ENCODE peak calls at places on chromosomes 5 and 9, in four cellular contexts. One of them, this sample, is unnamed.

GRCh38 chr5:38500861-38501260 is 55.6 kb downstream of the LIFR start:
- DNase-seq in epithelial cell of proximal tubule: no peak
- DNase-seq in stomach: no peak
- DNase-seq in GM13976: no peak
- DNase-seq in this sample: no peak

GRCh38 chr5:40680741-40681350 is 1.1 kb downstream of the PTGER4 start:
- DNase-seq in GM13976: peak; percentile 42
- DNase-seq in epithelial cell of proximal tubule: no peak
- DNase-seq in stomach: no peak
- DNase-seq in this sample: no peak

GRCh38 chr5:10297646-10298204 is 10.0 kb downstream of the CMBL start:
- DNase-seq in GM13976: no peak
- DNase-seq in stomach: no peak
- DNase-seq in epithelial cell of proximal tubule: no peak
- DNase-seq in this sample: no peak

GRCh38 chr5:107365355-107366109 is 305.2 kb downstream of the EFNA5 start:
- DNase-seq in GM13976: no peak
- DNase-seq in epithelial cell of proximal tubule: peak; percentile 98
- DNase-seq in stomach: no peak
- DNase-seq in this sample: no peak

GRCh38 chr5:78003914-78004313 is 227.8 kb upstream of the TBCA start:
- DNase-seq in stomach: no peak
- DNase-seq in epithelial cell of proximal tubule: no peak
- DNase-seq in GM13976: no peak
- DNase-seq in this sample: no peak

GRCh38 chr9:88370346-88370745 is 17.9 kb upstream of the SPIN1 start:
- DNase-seq in epithelial cell of proximal tubule: no peak
- DNase-seq in GM13976: no peak
- DNase-seq in stomach: no peak
- DNase-seq in this sample: no peak

GRCh38 chr9:129476821-129477611 is 143.9 kb downstream of the C9orf50 start:
- DNase-seq in GM13976: no peak
- DNase-seq in stomach: no peak
- DNase-seq in epithelial cell of proximal tubule: no peak
- DNase-seq in this sample: no peak

GRCh38 chr9:114824130-114824529 is 18.3 kb upstream of the TNFSF15 start:
- DNase-seq in epithelial cell of proximal tubule: peak; percentile 42
- DNase-seq in stomach: no peak
- DNase-seq in GM13976: no peak
- DNase-seq in this sample: no peak

GRCh38 chr5:88140396-88140862 is 128.2 kb downstream of the TMEM161B start:
- DNase-seq in GM13976: no peak
- DNase-seq in stomach: peak; percentile 44
- DNase-seq in epithelial cell of proximal tubule: no peak
- DNase-seq in this sample: peak; percentile 31

GRCh38 chr5:115545065-115545882 is 699 bp upstream of the FEM1C start:
- DNase-seq in stomach: no peak
- DNase-seq in epithelial cell of proximal tubule: no peak
- DNase-seq in GM13976: no peak
- DNase-seq in this sample: no peak

DNA sequence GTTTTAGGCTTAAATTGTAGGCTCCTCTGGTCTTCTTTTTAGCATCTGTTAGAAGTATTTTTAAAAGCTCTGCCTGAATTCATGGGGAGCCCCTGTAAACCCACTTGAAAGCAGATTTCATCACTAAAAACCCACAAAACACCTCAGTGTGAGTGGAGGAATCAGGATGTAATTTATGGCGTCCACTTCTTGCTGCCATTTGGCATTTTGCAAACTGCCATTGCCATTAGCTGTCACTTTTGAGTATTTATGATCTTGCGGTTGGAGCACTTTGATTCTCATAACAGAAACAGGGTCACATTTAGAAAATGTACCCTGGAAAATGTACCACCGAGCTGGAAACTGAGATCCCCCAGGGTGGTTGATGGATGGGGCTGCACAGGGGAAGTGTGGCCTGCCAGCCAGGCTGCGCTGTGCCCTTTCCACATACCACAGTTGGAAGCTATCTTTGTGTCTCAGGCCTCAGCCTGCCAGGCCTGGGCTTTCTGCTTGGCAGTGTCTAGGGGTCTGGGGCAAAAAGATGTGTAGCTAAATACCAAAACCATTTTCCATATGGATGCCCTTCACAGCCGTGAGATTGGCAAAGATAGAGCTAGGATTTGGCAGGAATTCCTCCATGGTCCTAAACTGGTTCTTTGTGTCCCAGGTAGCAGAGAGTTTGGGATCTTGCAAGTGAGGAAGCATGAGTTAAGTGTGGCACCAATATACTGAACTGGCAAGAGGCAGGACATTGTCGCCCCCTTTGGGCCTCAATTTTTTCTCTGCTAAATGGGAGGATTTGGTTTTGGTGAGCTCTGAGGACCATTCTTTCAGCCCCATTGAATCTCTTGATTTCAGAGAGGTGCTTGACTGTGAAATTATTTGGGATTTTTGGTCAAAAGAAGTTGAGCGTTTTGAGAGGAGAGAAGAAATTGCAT is 46.2 kb downstream of the GALNT10 start:
- DNase-seq in epithelial cell of proximal tubule: no peak
- DNase-seq in GM13976: no peak
- DNase-seq in stomach: no peak
- DNase-seq in this sample: no peak
- TF ChIP-seq CTCF in epithelial cell of proximal tubule: no peak
- TF ChIP-seq CTCF in GM13976: no peak
- TF ChIP-seq CTCF in stomach: no peak
- TF ChIP-seq CTCF in this sample: no peak

GRCh38 chr5:56725709-56726108 is 89.6 kb upstream of the MAP3K1 start:
- DNase-seq in GM13976: no peak
- DNase-seq in epithelial cell of proximal tubule: no peak
- DNase-seq in stomach: no peak
- DNase-seq in this sample: no peak
- TF ChIP-seq CTCF in GM13976: no peak
- TF ChIP-seq CTCF in epithelial cell of proximal tubule: no peak
- TF ChIP-seq CTCF in stomach: no peak
- TF ChIP-seq CTCF in this sample: no peak

GRCh38 chr5:5933651-5934050 is 444.7 kb downstream of the MED10 start:
- DNase-seq in GM13976: no peak
- DNase-seq in epithelial cell of proximal tubule: no peak
- DNase-seq in stomach: no peak
- DNase-seq in this sample: no peak
- TF ChIP-seq CTCF in GM13976: no peak
- TF ChIP-seq CTCF in epithelial cell of proximal tubule: no peak
- TF ChIP-seq CTCF in stomach: no peak
- TF ChIP-seq CTCF in this sample: no peak

DNA sequence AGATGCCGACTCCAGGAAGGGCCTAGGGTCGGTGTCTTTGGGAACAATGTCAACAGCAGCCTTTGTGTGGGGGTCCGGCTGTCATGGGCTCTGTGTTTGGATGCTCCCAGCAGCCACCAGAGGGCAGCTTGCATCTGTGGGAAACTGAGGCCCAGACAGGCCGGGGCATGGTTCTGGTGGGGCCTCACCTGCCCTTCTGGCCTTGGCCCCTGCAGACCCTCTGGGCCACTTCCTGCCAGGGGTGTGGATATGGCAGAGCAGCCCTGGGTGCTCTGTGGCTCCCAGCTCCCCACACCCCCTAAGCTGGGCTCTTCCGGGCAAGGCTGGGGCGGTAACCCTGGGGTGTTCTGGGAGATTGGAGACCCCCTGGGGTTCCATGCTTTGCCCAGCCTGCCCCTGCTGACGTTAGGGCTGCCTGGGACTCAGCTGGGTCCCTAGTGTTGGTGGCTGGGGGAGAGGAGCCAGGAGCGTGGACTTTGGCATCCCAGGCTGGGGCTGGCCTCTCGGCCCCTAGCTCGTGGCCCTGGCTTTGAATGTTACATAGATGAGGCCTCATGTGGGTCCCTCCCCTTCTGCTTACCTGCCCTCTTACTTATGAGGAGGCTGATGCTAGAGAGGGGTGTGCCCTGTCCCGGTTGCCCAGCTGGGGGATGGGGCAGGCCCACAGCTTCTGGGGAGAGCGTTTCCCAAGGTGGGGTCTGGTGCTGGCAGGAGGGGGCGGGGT is 38.3 kb downstream of the RXRA start:
- DNase-seq in stomach: no peak
- DNase-seq in epithelial cell of proximal tubule: no peak
- DNase-seq in GM13976: peak; percentile 69
- DNase-seq in this sample: no peak
- TF ChIP-seq CTCF in stomach: no peak
- TF ChIP-seq CTCF in epithelial cell of proximal tubule: peak; percentile 34
- TF ChIP-seq CTCF in GM13976: peak; percentile 28
- TF ChIP-seq CTCF in this sample: no peak

DNA sequence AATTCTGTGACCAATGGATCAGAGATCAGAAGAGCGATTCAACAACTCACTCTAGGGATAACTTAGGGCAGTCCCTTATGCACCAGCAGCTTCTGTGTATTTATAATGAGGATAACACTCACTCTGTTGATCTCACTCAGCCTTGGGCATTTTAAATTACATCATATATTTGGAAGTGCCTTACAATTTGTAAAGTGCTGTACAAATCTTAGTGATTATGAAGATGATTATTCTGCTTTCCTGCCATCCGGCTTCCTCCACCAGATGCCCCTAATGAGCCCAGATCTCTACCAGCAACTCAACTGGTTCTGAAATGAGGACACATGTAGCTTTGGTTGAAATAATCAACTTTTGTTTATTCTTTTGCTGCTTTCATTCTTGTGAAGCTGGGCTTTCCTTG is 105.3 kb downstream of the PCSK1 start:
- DNase-seq in stomach: no peak
- DNase-seq in GM13976: no peak
- DNase-seq in epithelial cell of proximal tubule: no peak
- DNase-seq in this sample: no peak
- TF ChIP-seq CTCF in stomach: no peak
- TF ChIP-seq CTCF in GM13976: no peak
- TF ChIP-seq CTCF in epithelial cell of proximal tubule: no peak
- TF ChIP-seq CTCF in this sample: no peak

GRCh38 chr9:36854751-36855150 is 179.3 kb downstream of the PAX5 start:
- DNase-seq in stomach: no peak
- DNase-seq in epithelial cell of proximal tubule: no peak
- DNase-seq in GM13976: no peak
- DNase-seq in this sample: no peak

GRCh38 chr9:36858805-36859375 is 175.2 kb downstream of the PAX5 start:
- DNase-seq in stomach: no peak
- DNase-seq in epithelial cell of proximal tubule: no peak
- DNase-seq in GM13976: no peak
- DNase-seq in this sample: no peak

GRCh38 chr9:36853233-36853632 is 180.8 kb downstream of the PAX5 start:
- DNase-seq in epithelial cell of proximal tubule: no peak
- DNase-seq in stomach: no peak
- DNase-seq in GM13976: no peak
- DNase-seq in this sample: no peak

GRCh38 chr9:36854034-36854433 is 180.0 kb downstream of the PAX5 start:
- DNase-seq in stomach: no peak
- DNase-seq in epithelial cell of proximal tubule: no peak
- DNase-seq in GM13976: no peak
- DNase-seq in this sample: no peak

GRCh38 chr9:36855443-36856315 is 178.4 kb downstream of the PAX5 start:
- DNase-seq in stomach: no peak
- DNase-seq in GM13976: peak; percentile 67
- DNase-seq in epithelial cell of proximal tubule: no peak
- DNase-seq in this sample: peak; percentile 50
- TF ChIP-seq CTCF in stomach: no peak
- TF ChIP-seq CTCF in GM13976: peak; percentile 15
- TF ChIP-seq CTCF in epithelial cell of proximal tubule: peak; percentile 25
- TF ChIP-seq CTCF in this sample: no peak

GRCh38 chr5:174464504-174465165 is 259.7 kb upstream of the MSX2 start:
- DNase-seq in GM13976: no peak
- DNase-seq in epithelial cell of proximal tubule: no peak
- DNase-seq in stomach: no peak
- DNase-seq in this sample: no peak
- TF ChIP-seq CTCF in GM13976: no peak
- TF ChIP-seq CTCF in epithelial cell of proximal tubule: peak; percentile 9
- TF ChIP-seq CTCF in stomach: no peak
- TF ChIP-seq CTCF in this sample: peak; percentile 44

GRCh38 chr9:112544477-112544876 is 57.9 kb downstream of the KIAA1958 start:
- DNase-seq in epithelial cell of proximal tubule: no peak
- DNase-seq in GM13976: no peak
- DNase-seq in stomach: no peak
- DNase-seq in this sample: no peak
- TF ChIP-seq CTCF in epithelial cell of proximal tubule: no peak
- TF ChIP-seq CTCF in GM13976: no peak
- TF ChIP-seq CTCF in stomach: no peak
- TF ChIP-seq CTCF in this sample: no peak

GRCh38 chr9:35566417-35566816 is 38.6 kb upstream of the TESK1 start:
- DNase-seq in stomach: no peak
- DNase-seq in epithelial cell of proximal tubule: no peak
- DNase-seq in GM13976: no peak
- DNase-seq in this sample: no peak
- TF ChIP-seq CTCF in stomach: no peak
- TF ChIP-seq CTCF in epithelial cell of proximal tubule: no peak
- TF ChIP-seq CTCF in GM13976: no peak
- TF ChIP-seq CTCF in this sample: no peak

GRCh38 chr5:148382961-148383360 is 797 bp upstream of the FBXO38 start:
- DNase-seq in GM13976: no peak
- DNase-seq in stomach: no peak
- DNase-seq in epithelial cell of proximal tubule: no peak
- DNase-seq in this sample: no peak

GRCh38 chr5:148381906-148382305 is 1.9 kb upstream of the FBXO38 start:
- DNase-seq in stomach: no peak
- DNase-seq in GM13976: no peak
- DNase-seq in epithelial cell of proximal tubule: no peak
- DNase-seq in this sample: no peak

GRCh38 chr5:148385094-148385493 is 1.3 kb downstream of the FBXO38 start:
- DNase-seq in epithelial cell of proximal tubule: no peak
- DNase-seq in stomach: no peak
- DNase-seq in GM13976: no peak
- DNase-seq in this sample: no peak

GRCh38 chr5:148384389-148384756 is 615 bp downstream of the FBXO38 start:
- DNase-seq in stomach: no peak
- DNase-seq in GM13976: no peak
- DNase-seq in epithelial cell of proximal tubule: no peak
- DNase-seq in this sample: no peak

DNA sequence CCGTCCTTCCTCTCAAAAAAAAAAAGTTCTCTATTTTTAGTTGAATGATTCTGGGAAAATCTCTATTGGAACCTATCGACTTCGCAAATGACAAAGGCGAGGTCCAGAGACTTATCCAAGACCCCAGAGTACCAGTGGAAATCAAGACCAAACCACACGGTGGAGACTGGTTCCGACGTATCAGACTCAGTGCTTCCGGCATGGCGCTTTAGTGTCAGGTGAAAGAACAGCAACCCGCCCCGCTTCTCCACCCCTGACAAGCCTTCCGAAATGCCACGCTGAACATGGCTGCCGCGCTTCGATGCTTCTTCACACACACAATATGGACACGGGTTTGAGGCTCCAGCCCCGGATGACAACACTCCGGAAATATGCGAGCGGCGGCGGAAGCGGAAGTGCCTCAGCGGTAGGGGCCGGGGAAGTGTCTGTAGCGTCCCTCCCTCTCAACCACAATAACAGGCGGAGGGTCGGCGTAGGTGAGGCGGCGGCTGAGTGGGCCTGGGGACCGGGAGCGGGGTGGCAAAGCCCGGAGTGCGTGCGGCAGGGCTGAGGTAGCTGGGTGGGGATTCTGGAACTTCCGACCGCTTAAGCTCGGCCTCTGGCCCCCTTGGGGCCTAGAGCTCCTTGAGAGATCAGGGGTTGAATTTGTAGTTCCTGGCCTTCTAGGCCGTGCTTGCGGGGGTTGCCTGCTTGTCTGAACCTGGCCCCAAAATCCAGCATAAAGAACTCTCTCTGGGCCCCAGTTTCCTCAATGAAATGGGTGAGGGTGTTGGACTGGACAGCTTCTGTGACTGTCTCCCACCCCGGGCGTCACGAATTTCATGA is at the start of gene FBXO38:
- DNase-seq in GM13976: peak; percentile 92
- DNase-seq in epithelial cell of proximal tubule: peak; percentile 81
- DNase-seq in stomach: peak; percentile 97
- DNase-seq in this sample: peak; percentile 92
- TF ChIP-seq CTCF in GM13976: no peak
- TF ChIP-seq CTCF in epithelial cell of proximal tubule: peak; percentile 19
- TF ChIP-seq CTCF in stomach: no peak
- TF ChIP-seq CTCF in this sample: no peak

This sample was measured in endothelial cell.